ENCODE peak calls at places on chromosome 14, in eight cellular contexts. One of them, this sample, is unnamed.

GRCh38 chr14:49972840-49973239 is 80.0 kb downstream of the ARF6 start:
- DNase-seq in CD8-positive, alpha-beta T cell: peak
- DNase-seq in foreskin keratinocyte: peak
- DNase-seq in astrocyte of the cerebellum: peak
- DNase-seq in GM13977: no peak
- DNase-seq in glutamatergic neuron: no peak
- DNase-seq in thyroid gland: peak
- DNase-seq in nephron progenitor cell: no peak
- DNase-seq in this sample: no peak

GRCh38 chr14:86015916-86016315 is 486.0 kb downstream of the FLRT2 start:
- DNase-seq in foreskin keratinocyte: no peak
- DNase-seq in thyroid gland: no peak
- DNase-seq in CD8-positive, alpha-beta T cell: no peak
- DNase-seq in astrocyte of the cerebellum: peak
- DNase-seq in glutamatergic neuron: no peak
- DNase-seq in nephron progenitor cell: no peak
- DNase-seq in GM13977: no peak
- DNase-seq in this sample: no peak

GRCh38 chr14:59688224-59689170 is 111.9 kb upstream of the CCDC175 start:
- DNase-seq in glutamatergic neuron: peak
- DNase-seq in CD8-positive, alpha-beta T cell: no peak
- DNase-seq in foreskin keratinocyte: no peak
- DNase-seq in GM13977: peak
- DNase-seq in thyroid gland: peak
- DNase-seq in nephron progenitor cell: peak
- DNase-seq in astrocyte of the cerebellum: peak
- DNase-seq in this sample: no peak

GRCh38 chr14:50068496-50068895 is 47.9 kb downstream of the VCPKMT start:
- DNase-seq in nephron progenitor cell: no peak
- DNase-seq in CD8-positive, alpha-beta T cell: no peak
- DNase-seq in thyroid gland: no peak
- DNase-seq in glutamatergic neuron: no peak
- DNase-seq in GM13977: no peak
- DNase-seq in astrocyte of the cerebellum: no peak
- DNase-seq in foreskin keratinocyte: no peak
- DNase-seq in this sample: no peak

GRCh38 chr14:70808023-70808401 is 1.3 kb downstream of the MAP3K9 start:
- DNase-seq in nephron progenitor cell: peak
- DNase-seq in glutamatergic neuron: peak
- DNase-seq in astrocyte of the cerebellum: no peak
- DNase-seq in GM13977: peak
- DNase-seq in thyroid gland: peak
- DNase-seq in CD8-positive, alpha-beta T cell: peak
- DNase-seq in foreskin keratinocyte: no peak
- DNase-seq in this sample: no peak

GRCh38 chr14:72904840-72905561 is 11.1 kb upstream of the DPF3 start:
- DNase-seq in GM13977: peak
- DNase-seq in CD8-positive, alpha-beta T cell: peak
- DNase-seq in foreskin keratinocyte: no peak
- DNase-seq in nephron progenitor cell: peak
- DNase-seq in glutamatergic neuron: peak
- DNase-seq in astrocyte of the cerebellum: peak
- DNase-seq in thyroid gland: peak
- DNase-seq in this sample: no peak

GRCh38 chr14:104585966-104586702 is 6.6 kb downstream of the C14orf180 start:
- DNase-seq in astrocyte of the cerebellum: no peak
- DNase-seq in foreskin keratinocyte: no peak
- DNase-seq in glutamatergic neuron: no peak
- DNase-seq in CD8-positive, alpha-beta T cell: no peak
- DNase-seq in GM13977: no peak
- DNase-seq in thyroid gland: no peak
- DNase-seq in nephron progenitor cell: no peak
- DNase-seq in this sample: no peak

GRCh38 chr14:74275265-74275841 is 27.4 kb downstream of the ABCD4 start:
- DNase-seq in nephron progenitor cell: no peak
- DNase-seq in thyroid gland: no peak
- DNase-seq in astrocyte of the cerebellum: peak
- DNase-seq in glutamatergic neuron: no peak
- DNase-seq in foreskin keratinocyte: peak
- DNase-seq in CD8-positive, alpha-beta T cell: no peak
- DNase-seq in GM13977: no peak
- DNase-seq in this sample: no peak

GRCh38 chr14:75995372-75996041 is 9.9 kb downstream of the IFT43 start:
- DNase-seq in thyroid gland: no peak
- DNase-seq in CD8-positive, alpha-beta T cell: no peak
- DNase-seq in nephron progenitor cell: no peak
- DNase-seq in GM13977: no peak
- DNase-seq in astrocyte of the cerebellum: no peak
- DNase-seq in glutamatergic neuron: no peak
- DNase-seq in foreskin keratinocyte: no peak
- DNase-seq in this sample: no peak

GRCh38 chr14:57136669-57137068 is 132.0 kb downstream of the EXOC5 start:
- DNase-seq in foreskin keratinocyte: no peak
- DNase-seq in astrocyte of the cerebellum: no peak
- DNase-seq in nephron progenitor cell: no peak
- DNase-seq in GM13977: no peak
- DNase-seq in glutamatergic neuron: peak
- DNase-seq in thyroid gland: peak
- DNase-seq in CD8-positive, alpha-beta T cell: no peak
- DNase-seq in this sample: no peak

GRCh38 chr14:65478596-65478995 is 66.1 kb downstream of the FUT8 start:
- DNase-seq in glutamatergic neuron: no peak
- DNase-seq in nephron progenitor cell: no peak
- DNase-seq in foreskin keratinocyte: peak
- DNase-seq in CD8-positive, alpha-beta T cell: no peak
- DNase-seq in thyroid gland: no peak
- DNase-seq in astrocyte of the cerebellum: peak
- DNase-seq in GM13977: no peak
- DNase-seq in this sample: no peak

GRCh38 chr14:63896278-63896720 is 43.5 kb downstream of the SYNE2 start:
- DNase-seq in foreskin keratinocyte: no peak
- DNase-seq in glutamatergic neuron: no peak
- DNase-seq in thyroid gland: peak
- DNase-seq in CD8-positive, alpha-beta T cell: no peak
- DNase-seq in GM13977: no peak
- DNase-seq in nephron progenitor cell: no peak
- DNase-seq in astrocyte of the cerebellum: peak
- DNase-seq in this sample: no peak

GRCh38 chr14:80304125-80304766 is 92.9 kb upstream of the DIO2 start:
- DNase-seq in astrocyte of the cerebellum: no peak
- DNase-seq in nephron progenitor cell: no peak
- DNase-seq in GM13977: no peak
- DNase-seq in foreskin keratinocyte: peak
- DNase-seq in glutamatergic neuron: no peak
- DNase-seq in thyroid gland: no peak
- DNase-seq in CD8-positive, alpha-beta T cell: no peak
- DNase-seq in this sample: no peak

GRCh38 chr14:44507183-44507582 is at the start of gene FSCB:
- DNase-seq in glutamatergic neuron: no peak
- DNase-seq in foreskin keratinocyte: no peak
- DNase-seq in nephron progenitor cell: no peak
- DNase-seq in GM13977: no peak
- DNase-seq in CD8-positive, alpha-beta T cell: no peak
- DNase-seq in thyroid gland: no peak
- DNase-seq in astrocyte of the cerebellum: no peak
- DNase-seq in this sample: no peak

GRCh38 chr14:44505588-44505987 is 1.5 kb downstream of the FSCB start:
- DNase-seq in foreskin keratinocyte: no peak
- DNase-seq in CD8-positive, alpha-beta T cell: no peak
- DNase-seq in glutamatergic neuron: no peak
- DNase-seq in nephron progenitor cell: no peak
- DNase-seq in GM13977: no peak
- DNase-seq in thyroid gland: no peak
- DNase-seq in astrocyte of the cerebellum: no peak
- DNase-seq in this sample: no peak
- TF ChIP-seq CTCF in foreskin keratinocyte: no peak
- TF ChIP-seq CTCF in CD8-positive, alpha-beta T cell: no peak
- TF ChIP-seq CTCF in glutamatergic neuron: no peak
- TF ChIP-seq CTCF in nephron progenitor cell: no peak
- TF ChIP-seq CTCF in GM13977: peak
- TF ChIP-seq CTCF in thyroid gland: no peak
- TF ChIP-seq CTCF in astrocyte of the cerebellum: no peak
- TF ChIP-seq CTCF in this sample: no peak

GRCh38 chr14:99481745-99482099 is 513 bp downstream of the CCNK start:
- DNase-seq in CD8-positive, alpha-beta T cell: peak
- DNase-seq in thyroid gland: peak
- DNase-seq in GM13977: no peak
- DNase-seq in astrocyte of the cerebellum: no peak
- DNase-seq in nephron progenitor cell: no peak
- DNase-seq in foreskin keratinocyte: no peak
- DNase-seq in glutamatergic neuron: no peak
- DNase-seq in this sample: no peak

GRCh38 chr14:99478133-99478532 is 2.5 kb downstream of the SETD3 start:
- DNase-seq in CD8-positive, alpha-beta T cell: no peak
- DNase-seq in GM13977: no peak
- DNase-seq in thyroid gland: peak
- DNase-seq in foreskin keratinocyte: no peak
- DNase-seq in glutamatergic neuron: no peak
- DNase-seq in astrocyte of the cerebellum: no peak
- DNase-seq in nephron progenitor cell: no peak
- DNase-seq in this sample: no peak

GRCh38 chr14:99479160-99479902 is 1.3 kb downstream of the SETD3 start:
- DNase-seq in CD8-positive, alpha-beta T cell: no peak
- DNase-seq in astrocyte of the cerebellum: no peak
- DNase-seq in thyroid gland: peak
- DNase-seq in glutamatergic neuron: no peak
- DNase-seq in nephron progenitor cell: no peak
- DNase-seq in GM13977: no peak
- DNase-seq in foreskin keratinocyte: no peak
- DNase-seq in this sample: no peak

GRCh38 chr14:99480856-99481744 is at the start of the genes CCNK and SETD3:
- DNase-seq in thyroid gland: peak
- DNase-seq in nephron progenitor cell: peak
- DNase-seq in glutamatergic neuron: peak
- DNase-seq in foreskin keratinocyte: peak
- DNase-seq in CD8-positive, alpha-beta T cell: peak
- DNase-seq in GM13977: peak
- DNase-seq in astrocyte of the cerebellum: peak
- DNase-seq in this sample: peak

GRCh38 chr14:99479903-99480855 is 480 bp downstream of the SETD3 start:
- DNase-seq in astrocyte of the cerebellum: peak
- DNase-seq in glutamatergic neuron: peak
- DNase-seq in GM13977: peak
- DNase-seq in thyroid gland: peak
- DNase-seq in nephron progenitor cell: peak
- DNase-seq in foreskin keratinocyte: no peak
- DNase-seq in CD8-positive, alpha-beta T cell: peak
- DNase-seq in this sample: peak
- TF ChIP-seq CTCF in astrocyte of the cerebellum: no peak
- TF ChIP-seq CTCF in glutamatergic neuron: no peak
- TF ChIP-seq CTCF in GM13977: no peak
- TF ChIP-seq CTCF in thyroid gland: peak
- TF ChIP-seq CTCF in nephron progenitor cell: no peak
- TF ChIP-seq CTCF in foreskin keratinocyte: peak
- TF ChIP-seq CTCF in CD8-positive, alpha-beta T cell: no peak
- TF ChIP-seq CTCF in this sample: peak

GRCh38 chr14:103492156-103492555 is 30.5 kb downstream of the CKB start:
- DNase-seq in GM13977: no peak
- DNase-seq in foreskin keratinocyte: no peak
- DNase-seq in CD8-positive, alpha-beta T cell: no peak
- DNase-seq in glutamatergic neuron: no peak
- DNase-seq in nephron progenitor cell: no peak
- DNase-seq in thyroid gland: no peak
- DNase-seq in astrocyte of the cerebellum: no peak
- DNase-seq in this sample: no peak

GRCh38 chr14:103488071-103488470 is 34.6 kb downstream of the CKB start:
- DNase-seq in thyroid gland: no peak
- DNase-seq in foreskin keratinocyte: no peak
- DNase-seq in GM13977: no peak
- DNase-seq in astrocyte of the cerebellum: no peak
- DNase-seq in glutamatergic neuron: no peak
- DNase-seq in nephron progenitor cell: no peak
- DNase-seq in CD8-positive, alpha-beta T cell: no peak
- DNase-seq in this sample: no peak

GRCh38 chr14:103492572-103492971 is 30.1 kb downstream of the CKB start:
- DNase-seq in astrocyte of the cerebellum: no peak
- DNase-seq in foreskin keratinocyte: no peak
- DNase-seq in nephron progenitor cell: no peak
- DNase-seq in thyroid gland: no peak
- DNase-seq in glutamatergic neuron: no peak
- DNase-seq in GM13977: no peak
- DNase-seq in CD8-positive, alpha-beta T cell: no peak
- DNase-seq in this sample: no peak

GRCh38 chr14:103488960-103489359 is 33.7 kb downstream of the CKB start:
- DNase-seq in GM13977: no peak
- DNase-seq in foreskin keratinocyte: no peak
- DNase-seq in nephron progenitor cell: no peak
- DNase-seq in astrocyte of the cerebellum: no peak
- DNase-seq in thyroid gland: no peak
- DNase-seq in glutamatergic neuron: no peak
- DNase-seq in CD8-positive, alpha-beta T cell: no peak
- DNase-seq in this sample: no peak

GRCh38 chr14:103491691-103492090 is 30.9 kb downstream of the CKB start:
- DNase-seq in foreskin keratinocyte: no peak
- DNase-seq in thyroid gland: no peak
- DNase-seq in nephron progenitor cell: no peak
- DNase-seq in CD8-positive, alpha-beta T cell: no peak
- DNase-seq in GM13977: no peak
- DNase-seq in glutamatergic neuron: no peak
- DNase-seq in astrocyte of the cerebellum: no peak
- DNase-seq in this sample: no peak
- TF ChIP-seq CTCF in foreskin keratinocyte: no peak
- TF ChIP-seq CTCF in thyroid gland: no peak
- TF ChIP-seq CTCF in nephron progenitor cell: no peak
- TF ChIP-seq CTCF in CD8-positive, alpha-beta T cell: no peak
- TF ChIP-seq CTCF in GM13977: no peak
- TF ChIP-seq CTCF in glutamatergic neuron: no peak
- TF ChIP-seq CTCF in astrocyte of the cerebellum: no peak
- TF ChIP-seq CTCF in this sample: no peak

GRCh38 chr14:20857207-20857606 is 34.0 kb upstream of the RNASE3 start:
- DNase-seq in astrocyte of the cerebellum: no peak
- DNase-seq in thyroid gland: no peak
- DNase-seq in nephron progenitor cell: no peak
- DNase-seq in glutamatergic neuron: no peak
- DNase-seq in CD8-positive, alpha-beta T cell: no peak
- DNase-seq in GM13977: no peak
- DNase-seq in foreskin keratinocyte: no peak
- DNase-seq in this sample: no peak
- TF ChIP-seq CTCF in astrocyte of the cerebellum: no peak
- TF ChIP-seq CTCF in thyroid gland: no peak
- TF ChIP-seq CTCF in nephron progenitor cell: no peak
- TF ChIP-seq CTCF in glutamatergic neuron: no peak
- TF ChIP-seq CTCF in CD8-positive, alpha-beta T cell: no peak
- TF ChIP-seq CTCF in GM13977: no peak
- TF ChIP-seq CTCF in foreskin keratinocyte: no peak
- TF ChIP-seq CTCF in this sample: no peak